ENCODE peak calls at places on chromosome 22, in eight cellular contexts. L is SK-N-SH, P is upper lobe of left lung, N is sigmoid colon, K is stomach, C is transverse colon, D is H1, E is endothelial cell of umbilical vein. U is an unnamed sample.

GRCh38 chr22:19166421-19166820 is 12.1 kb downstream of the SLC25A1 start:
- DNase-seq in P (no peak), D (no peak), C (no peak), N (no peak), E (no peak), K (no peak), L (no peak), U (no peak)

GRCh38 chr22:45154383-45154782 is 9.3 kb upstream of the NUP50 start:
- DNase-seq in N (no peak), C (no peak), E (peak; percentile 47), D (no peak), K (no peak), L (no peak), P (no peak), U (no peak)

GRCh38 chr22:35842519-35842913 is 124.8 kb downstream of the APOL5 start:
- DNase-seq in D (no peak), L (no peak), E (no peak), C (no peak), N (no peak), K (no peak), P (no peak), U (no peak)

GRCh38 chr22:45458532-45458931 is 44.2 kb upstream of the FBLN1 start:
- DNase-seq in E (no peak), N (no peak), L (no peak), C (no peak), D (no peak), K (no peak), P (no peak), U (no peak)

GRCh38 chr22:49548356-49549202 is 279.1 kb downstream of the BRD1 start:
- DNase-seq in D (peak; percentile 76), N (peak; percentile 50), L (no peak), E (no peak), K (no peak), C (no peak), P (peak; percentile 9), U (no peak)

GRCh38 chr22:19663286-19663815 is 51.0 kb upstream of the SEPTIN5 start:
- DNase-seq in D (no peak), C (peak; percentile 43), N (no peak), K (peak; percentile 80), L (peak; percentile 90), P (peak; percentile 30), E (peak; percentile 94), U (no peak)

GRCh38 chr22:29313126-29314071 is 2.1 kb downstream of the RASL10A start:
- DNase-seq in E (peak; percentile 50), C (peak; percentile 48), N (peak; percentile 70), D (peak; percentile 88), L (peak; percentile 86), K (no peak), P (no peak), U (no peak)

GRCh38 chr22:44807915-44808690 is 55.7 kb downstream of the ARHGAP8 start:
- DNase-seq in N (no peak), E (no peak), K (no peak), D (peak; percentile 80), C (no peak), P (no peak), L (peak; percentile 77), U (no peak)

GRCh38 chr22:20130739-20131592 is 638 bp upstream of the ZDHHC8 start:
- DNase-seq in E (peak; percentile 82), P (peak; percentile 90), K (peak; percentile 89), N (peak; percentile 94), L (peak; percentile 94), C (peak; percentile 89), D (peak; percentile 82), U (peak; percentile 78)

GRCh38 chr22:25357606-25358420 is 138.4 kb downstream of the CRYBB2 start:
- DNase-seq in D (no peak), K (no peak), P (no peak), N (peak; percentile 55), L (no peak), C (no peak), E (no peak), U (no peak)

GRCh38 chr22:19800761-19801244 is 40.2 kb downstream of the TBX1 start:
- DNase-seq in D (no peak), P (no peak), K (no peak), C (no peak), L (peak; percentile 61), E (peak; percentile 29), N (peak; percentile 66), U (no peak)

GRCh38 chr22:45268167-45268957 is 16.4 kb upstream of the UPK3A start:
- DNase-seq in C (peak; percentile 45), E (peak; percentile 14), P (no peak), D (peak; percentile 87), K (peak; percentile 36), N (no peak), L (peak; percentile 94), U (no peak)

GRCh38 chr22:21760640-21761039 is 25.0 kb upstream of the YPEL1 start:
- DNase-seq in C (no peak), E (no peak), K (no peak), P (no peak), N (no peak), D (no peak), L (no peak), U (no peak)

GRCh38 chr22:37544955-37545702 is 15.2 kb upstream of the CDC42EP1 start:
- DNase-seq in D (peak; percentile 95), L (peak; percentile 56), E (peak; percentile 80), N (peak; percentile 83), K (peak; percentile 90), P (peak; percentile 89), C (peak; percentile 88), U (no peak)

GRCh38 chr22:36332623-36333331 is 55.0 kb downstream of the MYH9 start:
- DNase-seq in P (peak; percentile 73), K (peak; percentile 73), N (no peak), L (no peak), C (peak; percentile 55), E (peak; percentile 64), D (no peak), U (peak; percentile 92)

GRCh38 chr22:45877651-45878050 is 99.3 kb downstream of the WNT7B start:
- DNase-seq in N (peak; percentile 48), D (peak; percentile 50), C (no peak), L (no peak), E (no peak), P (peak; percentile 8), K (peak; percentile 21), U (no peak)

GRCh38 chr22:37121887-37122591 is 12.5 kb upstream of the TMPRSS6 start:
- DNase-seq in E (peak; percentile 46), C (peak; percentile 53), P (peak; percentile 60), K (peak; percentile 32), N (no peak), L (peak; percentile 48), D (no peak), U (peak; percentile 40)

GRCh38 chr22:45671051-45671782 is 417 bp upstream of the ATXN10 start:
- DNase-seq in N (peak; percentile 73), D (no peak), L (peak; percentile 94), C (peak; percentile 16), P (no peak), K (no peak), E (peak; percentile 13), U (no peak)

GRCh38 chr22:19419464-19420178 is 11.9 kb downstream of the HIRA start:
- DNase-seq in K (no peak), N (no peak), P (no peak), L (no peak), C (peak; percentile 24), D (no peak), E (no peak), U (no peak)

GRCh38 chr22:26589367-26589844 is 526 bp downstream of the TPST2 start:
- DNase-seq in C (peak; percentile 57), N (no peak), L (peak; percentile 60), K (peak; percentile 38), D (peak; percentile 61), P (peak; percentile 36), E (peak; percentile 23), U (no peak)

GRCh38 chr22:26590525-26590858 is 560 bp upstream of the TPST2 start:
- DNase-seq in P (peak; percentile 31), K (no peak), D (no peak), L (no peak), N (no peak), E (no peak), C (no peak), U (no peak)

GRCh38 chr22:26588749-26589366 is 1.1 kb downstream of the TPST2 start:
- DNase-seq in N (no peak), C (no peak), P (no peak), L (no peak), K (no peak), E (no peak), D (no peak), U (no peak)

GRCh38 chr22:26587991-26588613 is 1.8 kb downstream of the TPST2 start:
- DNase-seq in N (no peak), P (no peak), D (no peak), C (no peak), E (no peak), L (no peak), K (no peak), U (no peak)

GRCh38 chr22:26589845-26590524 is at the start of gene TPST2:
- DNase-seq in N (peak; percentile 86), K (peak; percentile 83), P (peak; percentile 85), E (peak; percentile 76), L (peak; percentile 98), C (peak; percentile 85), D (peak; percentile 85), U (peak; percentile 76)
- H3K4me1 ChIP-seq in N (peaks cover 4% of the 10 kb centered on the region), K (peaks cover 6% of the 10 kb centered on the region), P (peaks cover 43% of the 10 kb centered on the region), E (peaks cover 37% of the 10 kb centered on the region), L (peaks cover 13% of the 10 kb centered on the region), C (peaks cover 6% of the 10 kb centered on the region), D (peaks cover 4% of the 10 kb centered on the region), U (no peaks in the 10 kb centered on the region)

DNA sequence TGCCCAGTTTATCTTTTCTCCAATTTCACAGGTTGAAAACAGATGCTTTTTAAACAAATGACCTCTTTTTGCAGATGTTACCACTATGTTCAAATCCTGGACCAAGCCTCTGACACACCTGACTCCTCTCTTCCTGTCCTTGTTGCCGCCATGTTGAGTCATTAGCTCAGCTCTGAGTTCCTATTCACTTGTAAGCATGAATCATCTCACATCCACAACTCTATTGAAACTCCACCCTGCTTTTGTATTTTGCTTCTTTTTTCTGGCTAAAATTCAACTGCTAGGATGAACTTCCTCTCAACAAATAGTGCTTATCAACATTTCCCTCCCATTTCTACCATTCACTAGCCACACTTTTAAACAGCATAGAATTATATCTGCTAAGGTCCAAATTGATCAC is 4.1 kb downstream of the JOSD1 start:
- DNase-seq in P (no peak), L (no peak), C (no peak), D (no peak), N (no peak), E (peak; percentile 92), K (no peak), U (no peak)
- TF ChIP-seq POLR2AphosphoS5 in P (no peak), L (no peak), C (peak; percentile 65), D (no peak), N (no peak), E (peak; percentile 63), K (no peak), U (no peak)

DNA sequence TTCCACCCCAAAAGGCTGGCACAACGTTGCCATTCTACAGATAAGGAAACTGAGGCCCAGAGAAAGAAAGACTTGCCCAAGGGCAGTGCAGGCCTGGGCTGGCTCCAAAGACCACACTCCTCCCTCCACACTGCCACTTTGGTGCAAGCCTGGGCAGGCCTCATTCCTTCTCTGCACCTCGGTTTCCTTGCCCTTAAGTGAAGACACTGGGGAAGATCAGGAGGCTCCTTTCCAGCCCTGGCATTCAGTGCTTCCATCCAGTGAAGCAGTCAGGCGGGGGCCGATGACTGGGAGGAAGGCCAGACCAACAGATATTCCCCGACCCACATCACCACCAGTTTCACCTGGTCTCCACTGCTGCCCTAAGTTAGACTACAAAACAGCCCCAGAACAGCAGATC is 18.3 kb upstream of the TCF20 start:
- DNase-seq in L (no peak), E (no peak), P (no peak), N (no peak), C (no peak), D (no peak), K (no peak), U (no peak)
- H3K4me1 ChIP-seq in L (peaks cover 2% of the 10 kb centered on the region), E (peaks cover 4% of the 10 kb centered on the region), P (peaks cover 4% of the 10 kb centered on the region), N (no peaks in the 10 kb centered on the region), C (peaks cover 26% of the 10 kb centered on the region), D (peaks cover 14% of the 10 kb centered on the region), K (peaks cover 5% of the 10 kb centered on the region), U (no peaks in the 10 kb centered on the region)

GRCh38 chr22:32720924-32721323 is 80.6 kb upstream of the TIMP3 start:
- DNase-seq in C (no peak), E (no peak), K (no peak), L (peak; percentile 37), N (no peak), P (no peak), D (no peak), U (no peak)
- TF ChIP-seq POLR2AphosphoS5 in C (no peak), E (no peak), K (no peak), L (no peak), N (no peak), P (no peak), D (no peak), U (no peak)